ENCODE peak calls at places on chromosomes 13 and 19, in eight cellular contexts. One of them, this sample, is unnamed.

GRCh38 chr19:47531640-47532387 is 17.0 kb upstream of the NAPA start:
- DNase-seq in erythroblast: no peak
- DNase-seq in Peyer's patch: no peak
- DNase-seq in breast epithelium: no peak
- DNase-seq in right lobe of liver: no peak
- DNase-seq in NB4: peak; percentile 14
- DNase-seq in spleen: no peak
- DNase-seq in adrenal gland: no peak
- DNase-seq in this sample: no peak

GRCh38 chr19:12754465-12755196 is 3.0 kb downstream of the BEST2 start:
- DNase-seq in erythroblast: no peak
- DNase-seq in Peyer's patch: no peak
- DNase-seq in breast epithelium: no peak
- DNase-seq in right lobe of liver: no peak
- DNase-seq in NB4: no peak
- DNase-seq in spleen: no peak
- DNase-seq in adrenal gland: no peak
- DNase-seq in this sample: no peak

GRCh38 chr13:44629465-44630183 is 53.5 kb upstream of the TSC22D1 start:
- DNase-seq in erythroblast: no peak
- DNase-seq in Peyer's patch: no peak
- DNase-seq in breast epithelium: no peak
- DNase-seq in right lobe of liver: no peak
- DNase-seq in NB4: no peak
- DNase-seq in spleen: no peak
- DNase-seq in adrenal gland: no peak
- DNase-seq in this sample: no peak

GRCh38 chr13:103022328-103022727 is 43.9 kb downstream of the SLC10A2 start:
- DNase-seq in erythroblast: no peak
- DNase-seq in Peyer's patch: no peak
- DNase-seq in breast epithelium: no peak
- DNase-seq in right lobe of liver: no peak
- DNase-seq in NB4: no peak
- DNase-seq in spleen: no peak
- DNase-seq in adrenal gland: no peak
- DNase-seq in this sample: no peak

GRCh38 chr13:113528101-113528797 is 37.7 kb upstream of the DCUN1D2 start:
- DNase-seq in erythroblast: no peak
- DNase-seq in Peyer's patch: no peak
- DNase-seq in breast epithelium: peak; percentile 37
- DNase-seq in right lobe of liver: no peak
- DNase-seq in NB4: peak; percentile 68
- DNase-seq in spleen: peak; percentile 73
- DNase-seq in adrenal gland: peak; percentile 13
- DNase-seq in this sample: no peak

GRCh38 chr13:114204894-114205293 is 25.8 kb downstream of the CFAP97D2 start:
- DNase-seq in erythroblast: no peak
- DNase-seq in Peyer's patch: no peak
- DNase-seq in breast epithelium: no peak
- DNase-seq in right lobe of liver: no peak
- DNase-seq in NB4: no peak
- DNase-seq in spleen: no peak
- DNase-seq in adrenal gland: no peak
- DNase-seq in this sample: no peak

GRCh38 chr13:99501952-99502310 is 659 bp downstream of the TM9SF2 start:
- DNase-seq in erythroblast: peak; percentile 61
- DNase-seq in Peyer's patch: peak; percentile 61
- DNase-seq in breast epithelium: no peak
- DNase-seq in right lobe of liver: peak; percentile 33
- DNase-seq in NB4: peak; percentile 46
- DNase-seq in spleen: no peak
- DNase-seq in adrenal gland: peak; percentile 41
- DNase-seq in this sample: no peak

GRCh38 chr13:99367663-99368448 is 60.7 kb upstream of the GPR183 start:
- DNase-seq in erythroblast: no peak
- DNase-seq in Peyer's patch: no peak
- DNase-seq in breast epithelium: no peak
- DNase-seq in right lobe of liver: no peak
- DNase-seq in NB4: no peak
- DNase-seq in spleen: no peak
- DNase-seq in adrenal gland: no peak
- DNase-seq in this sample: no peak

GRCh38 chr13:113049521-113049941 is 56.1 kb upstream of the F7 start:
- DNase-seq in erythroblast: no peak
- DNase-seq in Peyer's patch: no peak
- DNase-seq in breast epithelium: no peak
- DNase-seq in right lobe of liver: peak; percentile 16
- DNase-seq in NB4: no peak
- DNase-seq in spleen: peak; percentile 66
- DNase-seq in adrenal gland: no peak
- DNase-seq in this sample: no peak

GRCh38 chr19:4811328-4812131 is 20.0 kb downstream of the TICAM1 start:
- DNase-seq in erythroblast: peak; percentile 73
- DNase-seq in Peyer's patch: peak; percentile 91
- DNase-seq in breast epithelium: peak; percentile 89
- DNase-seq in right lobe of liver: peak; percentile 86
- DNase-seq in NB4: peak; percentile 70
- DNase-seq in spleen: peak; percentile 96
- DNase-seq in adrenal gland: peak; percentile 93
- DNase-seq in this sample: peak; percentile 53

DNA sequence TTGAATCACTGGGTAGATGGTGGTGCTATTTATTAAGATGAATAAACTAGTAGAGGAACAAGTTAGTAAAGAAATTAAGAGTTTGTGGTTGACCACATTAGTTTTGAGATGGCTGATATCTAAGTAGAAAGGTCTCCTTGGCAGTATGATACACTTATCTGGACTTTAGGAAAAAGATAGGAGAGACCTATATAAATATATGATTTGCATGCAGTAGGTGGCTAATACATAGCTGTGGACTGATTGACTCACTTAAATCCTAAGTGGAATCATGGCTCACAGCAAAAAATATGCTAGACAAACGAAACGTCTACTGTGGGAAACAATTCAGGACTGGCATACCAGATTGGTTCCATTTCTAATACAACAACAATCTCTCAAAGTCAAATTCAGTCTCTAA is 92.0 kb downstream of the CAB39L start:
- DNase-seq in erythroblast: no peak
- DNase-seq in Peyer's patch: no peak
- DNase-seq in breast epithelium: no peak
- DNase-seq in right lobe of liver: no peak
- DNase-seq in NB4: no peak
- DNase-seq in spleen: no peak
- DNase-seq in adrenal gland: no peak
- DNase-seq in this sample: no peak
- TF ChIP-seq POLR2A in erythroblast: no peak
- TF ChIP-seq POLR2A in Peyer's patch: no peak
- TF ChIP-seq POLR2A in breast epithelium: no peak
- TF ChIP-seq POLR2A in right lobe of liver: no peak
- TF ChIP-seq POLR2A in NB4: no peak
- TF ChIP-seq POLR2A in spleen: no peak
- TF ChIP-seq POLR2A in adrenal gland: no peak
- TF ChIP-seq POLR2A in this sample: no peak

GRCh38 chr13:24693862-24694471 is 13.8 kb downstream of the ATP12A start:
- DNase-seq in erythroblast: peak; percentile 67
- DNase-seq in Peyer's patch: no peak
- DNase-seq in breast epithelium: no peak
- DNase-seq in right lobe of liver: no peak
- DNase-seq in NB4: peak; percentile 76
- DNase-seq in spleen: no peak
- DNase-seq in adrenal gland: peak; percentile 59
- DNase-seq in this sample: peak; percentile 53

GRCh38 chr13:24694907-24695306 is 14.7 kb downstream of the ATP12A start:
- DNase-seq in erythroblast: no peak
- DNase-seq in Peyer's patch: no peak
- DNase-seq in breast epithelium: no peak
- DNase-seq in right lobe of liver: no peak
- DNase-seq in NB4: no peak
- DNase-seq in spleen: no peak
- DNase-seq in adrenal gland: no peak
- DNase-seq in this sample: no peak

GRCh38 chr13:24688901-24689300 is 8.7 kb downstream of the ATP12A start:
- DNase-seq in erythroblast: no peak
- DNase-seq in Peyer's patch: no peak
- DNase-seq in breast epithelium: no peak
- DNase-seq in right lobe of liver: no peak
- DNase-seq in NB4: no peak
- DNase-seq in spleen: no peak
- DNase-seq in adrenal gland: no peak
- DNase-seq in this sample: no peak

GRCh38 chr13:24691381-24691780 is 11.2 kb downstream of the ATP12A start:
- DNase-seq in erythroblast: no peak
- DNase-seq in Peyer's patch: no peak
- DNase-seq in breast epithelium: no peak
- DNase-seq in right lobe of liver: no peak
- DNase-seq in NB4: no peak
- DNase-seq in spleen: no peak
- DNase-seq in adrenal gland: no peak
- DNase-seq in this sample: no peak

DNA sequence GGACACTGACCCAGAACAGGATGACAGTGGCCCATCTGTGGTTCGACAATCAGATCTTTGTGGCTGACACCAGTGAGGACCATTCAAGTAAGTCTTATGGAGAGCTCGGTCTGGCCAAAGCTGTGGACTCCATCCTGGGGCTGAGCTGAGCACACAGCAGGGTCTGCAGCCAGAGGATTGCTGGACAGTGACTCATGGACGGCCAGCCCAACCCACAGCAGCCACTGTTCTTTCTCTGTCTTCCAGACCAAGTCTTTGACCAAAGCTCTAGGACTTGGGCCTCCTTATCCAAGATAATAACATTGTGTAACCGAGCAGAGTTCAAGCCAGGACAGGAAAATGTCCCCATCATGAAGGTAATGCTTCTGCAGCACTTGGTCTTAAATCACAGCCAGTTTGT is 12.3 kb downstream of the ATP12A start:
- DNase-seq in erythroblast: no peak
- DNase-seq in Peyer's patch: no peak
- DNase-seq in breast epithelium: no peak
- DNase-seq in right lobe of liver: no peak
- DNase-seq in NB4: no peak
- DNase-seq in spleen: no peak
- DNase-seq in adrenal gland: no peak
- DNase-seq in this sample: peak; percentile 29
- TF ChIP-seq POLR2A in erythroblast: no peak
- TF ChIP-seq POLR2A in Peyer's patch: no peak
- TF ChIP-seq POLR2A in breast epithelium: no peak
- TF ChIP-seq POLR2A in right lobe of liver: no peak
- TF ChIP-seq POLR2A in NB4: no peak
- TF ChIP-seq POLR2A in spleen: no peak
- TF ChIP-seq POLR2A in adrenal gland: no peak
- TF ChIP-seq POLR2A in this sample: no peak

DNA sequence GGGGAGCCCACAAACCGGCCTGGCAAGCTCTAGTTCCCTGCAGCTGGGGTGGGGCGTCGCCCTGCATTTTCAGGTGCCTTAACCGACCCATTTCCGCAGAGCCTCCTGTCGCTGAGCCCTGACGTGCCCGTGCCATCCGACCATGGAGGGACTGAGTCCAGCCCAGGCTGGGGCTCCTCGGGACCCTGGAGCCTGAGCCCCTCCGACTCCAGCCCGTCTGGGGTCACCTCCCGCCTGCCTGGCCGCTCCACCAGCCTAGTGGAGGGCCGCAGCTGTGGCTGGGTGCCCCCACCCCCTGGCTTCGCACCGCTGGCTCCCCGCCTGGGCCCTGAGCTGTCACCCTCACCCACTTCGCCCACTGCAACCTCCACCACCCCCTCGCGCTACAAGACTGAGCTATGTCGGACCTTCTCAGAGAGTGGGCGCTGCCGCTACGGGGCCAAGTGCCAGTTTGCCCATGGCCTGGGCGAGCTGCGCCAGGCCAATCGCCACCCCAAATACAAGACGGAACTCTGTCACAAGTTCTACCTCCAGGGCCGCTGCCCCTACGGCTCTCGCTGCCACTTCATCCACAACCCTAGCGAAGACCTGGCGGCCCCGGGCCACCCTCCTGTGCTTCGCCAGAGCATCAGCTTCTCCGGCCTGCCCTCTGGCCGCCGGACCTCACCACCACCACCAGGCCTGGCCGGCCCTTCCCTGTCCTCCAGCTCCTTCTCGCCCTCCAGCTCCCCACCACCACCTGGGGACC is 1.2 kb downstream of the ZFP36 start:
- DNase-seq in erythroblast: peak; percentile 57
- DNase-seq in Peyer's patch: peak; percentile 83
- DNase-seq in breast epithelium: peak; percentile 82
- DNase-seq in right lobe of liver: peak; percentile 57
- DNase-seq in NB4: no peak
- DNase-seq in spleen: peak; percentile 94
- DNase-seq in adrenal gland: peak; percentile 61
- DNase-seq in this sample: no peak
- TF ChIP-seq POLR2A in erythroblast: peak; percentile 75
- TF ChIP-seq POLR2A in Peyer's patch: peak; percentile 47
- TF ChIP-seq POLR2A in breast epithelium: peak; percentile 13
- TF ChIP-seq POLR2A in right lobe of liver: peak; percentile 67
- TF ChIP-seq POLR2A in NB4: no peak
- TF ChIP-seq POLR2A in spleen: no peak
- TF ChIP-seq POLR2A in adrenal gland: peak; percentile 44
- TF ChIP-seq POLR2A in this sample: no peak

DNA sequence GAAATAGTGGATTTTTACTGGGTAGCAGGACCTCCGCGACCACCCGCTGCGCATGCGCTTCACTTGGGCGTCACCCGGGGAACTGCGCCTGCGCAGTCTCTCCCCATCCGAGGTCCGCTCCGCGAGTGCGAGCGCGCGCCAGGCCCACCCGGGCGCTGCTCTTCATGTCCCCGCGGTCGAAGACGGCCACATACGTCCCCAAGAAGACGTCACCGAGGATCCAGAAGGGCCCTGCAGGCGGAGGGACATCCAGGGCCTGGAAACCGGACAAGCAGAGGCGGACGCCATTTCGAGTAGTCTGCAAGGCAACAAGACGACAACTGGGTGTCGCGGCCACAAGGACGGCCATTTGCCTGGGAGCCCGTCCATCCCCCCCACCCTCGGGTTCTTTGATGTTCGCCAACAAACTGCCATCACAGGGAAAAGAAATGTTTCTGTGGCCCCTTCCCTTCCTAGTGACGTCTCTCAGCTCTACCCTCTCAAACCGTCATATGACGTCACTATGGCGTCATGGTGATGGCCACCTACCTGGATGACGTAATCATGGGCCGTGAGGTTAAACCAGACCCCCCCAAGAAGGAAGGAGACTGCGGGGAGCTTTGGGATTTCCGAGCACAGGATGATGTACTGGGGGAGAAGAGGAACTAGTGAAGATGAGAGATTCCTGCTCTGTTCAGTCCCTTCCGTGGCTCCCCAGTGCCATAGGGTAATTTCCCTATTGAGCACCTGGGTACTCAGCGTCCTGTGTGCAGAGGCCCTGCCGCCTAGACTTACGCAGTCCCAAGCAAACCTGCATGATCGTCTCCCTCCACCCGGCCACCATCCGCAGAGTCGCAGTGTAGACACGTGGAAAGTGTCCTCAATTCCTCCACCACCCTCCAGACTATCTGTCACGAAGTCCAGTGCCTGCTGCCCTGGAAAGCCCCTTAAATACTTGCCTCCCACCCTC is 6.7 kb downstream of the NAPSA start:
- DNase-seq in erythroblast: no peak
- DNase-seq in Peyer's patch: peak; percentile 70
- DNase-seq in breast epithelium: no peak
- DNase-seq in right lobe of liver: peak; percentile 73
- DNase-seq in NB4: no peak
- DNase-seq in spleen: peak; percentile 93
- DNase-seq in adrenal gland: peak; percentile 65
- DNase-seq in this sample: no peak
- TF ChIP-seq POLR2A in erythroblast: peak; percentile 41
- TF ChIP-seq POLR2A in Peyer's patch: peak; percentile 30
- TF ChIP-seq POLR2A in breast epithelium: peak; percentile 47
- TF ChIP-seq POLR2A in right lobe of liver: peak; percentile 39
- TF ChIP-seq POLR2A in NB4: no peak
- TF ChIP-seq POLR2A in spleen: no peak
- TF ChIP-seq POLR2A in adrenal gland: peak; percentile 41
- TF ChIP-seq POLR2A in this sample: peak; percentile 57